ENCODE peak calls at places on chromosomes 6 and 20, in six cellular contexts. R is brain microvascular endothelial cell, H is fibroblast of mammary gland, N is PC-9, Z is GM10248, A is transverse colon. T is an unnamed sample.

GRCh38 chr6:134936927-134937326 is 13.0 kb downstream of the ALDH8A1 start:
- DNase-seq in R (no peak), H (peak; percentile 63), N (no peak), Z (no peak), A (no peak), T (no peak)

GRCh38 chr6:147651249-147652063 is 143.0 kb downstream of the SAMD5 start:
- DNase-seq in R (peak; percentile 56), H (peak; percentile 44), N (no peak), Z (no peak), A (peak; percentile 20), T (no peak)

GRCh38 chr6:31083742-31084354 is 28.5 kb downstream of the C6orf15 start:
- DNase-seq in R (peak; percentile 85), H (peak; percentile 90), N (no peak), Z (peak; percentile 56), A (peak; percentile 44), T (no peak)

GRCh38 chr6:84498905-84499304 is 265.5 kb downstream of the TBX18 start:
- DNase-seq in R (no peak), H (no peak), N (no peak), Z (no peak), A (no peak), T (no peak)

GRCh38 chr6:134195164-134195906 is 122.6 kb downstream of the SGK1 start:
- DNase-seq in R (peak; percentile 18), H (peak; percentile 36), N (no peak), Z (no peak), A (no peak), T (no peak)

GRCh38 chr6:21382821-21383455 is 210.6 kb upstream of the SOX4 start:
- DNase-seq in R (no peak), H (no peak), N (no peak), Z (no peak), A (no peak), T (no peak)

GRCh38 chr6:50976907-50977306 is 158.2 kb downstream of the TFAP2B start:
- DNase-seq in R (no peak), H (no peak), N (no peak), Z (no peak), A (no peak), T (no peak)

GRCh38 chr6:35275861-35276260 is 16.3 kb downstream of the ZNF76 start:
- DNase-seq in R (no peak), H (no peak), N (no peak), Z (no peak), A (no peak), T (no peak)

GRCh38 chr6:156816505-156816904 is 39.3 kb downstream of the ARID1B start:
- DNase-seq in R (no peak), H (peak; percentile 26), N (no peak), Z (no peak), A (peak; percentile 35), T (no peak)

GRCh38 chr6:43984442-43985321 is 142.6 kb downstream of the MRPL14 start:
- DNase-seq in R (no peak), H (peak; percentile 30), N (no peak), Z (no peak), A (no peak), T (no peak)

GRCh38 chr6:128516514-128516898 is 3.9 kb downstream of the PTPRK start:
- DNase-seq in R (no peak), H (peak; percentile 50), N (no peak), Z (no peak), A (no peak), T (no peak)

DNA sequence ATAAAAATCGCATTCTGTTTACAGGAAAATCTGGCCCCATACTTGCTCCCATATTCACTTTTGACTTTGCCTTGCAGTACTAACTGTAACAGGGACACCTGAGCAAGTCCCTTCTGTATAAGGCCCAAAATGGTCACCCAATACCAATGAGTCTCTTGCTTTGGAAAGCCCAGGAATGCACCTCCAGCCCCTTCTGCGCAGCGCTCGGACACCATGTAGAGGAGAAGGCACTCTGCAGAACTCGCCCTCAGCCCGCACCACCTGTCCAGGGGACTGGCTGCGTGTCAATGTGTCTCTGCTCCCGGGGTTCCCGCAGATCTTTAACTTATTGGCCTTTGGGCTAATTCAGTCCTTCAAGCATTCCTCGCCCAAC is 746 bp upstream of the PRND start:
- DNase-seq in R (no peak), H (no peak), N (no peak), Z (no peak), A (no peak), T (no peak)
- TF ChIP-seq CTCF in R (no peak), H (no peak), N (peak; percentile 37), Z (no peak), A (no peak), T (no peak)

GRCh38 chr20:63323298-63323820 is 30.4 kb downstream of the COL20A1 start:
- DNase-seq in R (no peak), H (no peak), N (no peak), Z (no peak), A (no peak), T (no peak)
- TF ChIP-seq CTCF in R (peak; percentile 18), H (peak; percentile 24), N (peak; percentile 47), Z (no peak), A (no peak), T (no peak)

GRCh38 chr6:120924214-120924613 is 410.1 kb downstream of the TBC1D32 start:
- DNase-seq in R (no peak), H (no peak), N (no peak), Z (no peak), A (no peak), T (no peak)
- TF ChIP-seq CTCF in R (no peak), H (no peak), N (no peak), Z (no peak), A (no peak), T (no peak)

GRCh38 chr6:109695468-109695867 is 4.4 kb downstream of the FIG4 start:
- DNase-seq in R (peak; percentile 38), H (no peak), N (no peak), Z (no peak), A (no peak), T (no peak)
- TF ChIP-seq CTCF in R (peak; percentile 33), H (no peak), N (no peak), Z (peak; percentile 17), A (no peak), T (peak; percentile 26)

DNA sequence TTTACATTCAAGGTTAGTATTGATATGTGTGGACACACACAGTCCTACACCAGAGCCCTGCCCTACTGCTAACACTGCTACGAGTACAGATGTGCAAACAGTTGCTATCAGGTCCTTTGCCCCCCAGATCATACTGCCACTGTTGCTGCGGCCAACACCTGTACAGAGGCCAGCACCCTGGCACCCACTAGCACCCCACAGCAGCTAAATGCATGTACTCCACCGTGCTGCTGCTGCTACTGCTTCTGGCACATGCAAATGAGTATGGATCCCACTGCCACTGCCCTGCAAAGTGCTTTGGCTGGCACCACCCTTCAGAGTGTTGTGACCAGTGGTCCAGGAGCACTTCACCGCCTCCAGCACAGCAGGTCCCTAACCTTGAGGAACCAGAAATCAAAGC is 621.9 kb downstream of the GRIK2 start:
- DNase-seq in R (no peak), H (no peak), N (no peak), Z (no peak), A (no peak), T (no peak)
- TF ChIP-seq CTCF in R (no peak), H (no peak), N (no peak), Z (no peak), A (no peak), T (no peak)

GRCh38 chr6:68226460-68226859 is 408.6 kb upstream of the ADGRB3 start:
- DNase-seq in R (no peak), H (no peak), N (no peak), Z (no peak), A (no peak), T (no peak)
- TF ChIP-seq CTCF in R (peak; percentile 50), H (peak; percentile 21), N (peak; percentile 39), Z (peak; percentile 48), A (no peak), T (peak; percentile 70)

DNA sequence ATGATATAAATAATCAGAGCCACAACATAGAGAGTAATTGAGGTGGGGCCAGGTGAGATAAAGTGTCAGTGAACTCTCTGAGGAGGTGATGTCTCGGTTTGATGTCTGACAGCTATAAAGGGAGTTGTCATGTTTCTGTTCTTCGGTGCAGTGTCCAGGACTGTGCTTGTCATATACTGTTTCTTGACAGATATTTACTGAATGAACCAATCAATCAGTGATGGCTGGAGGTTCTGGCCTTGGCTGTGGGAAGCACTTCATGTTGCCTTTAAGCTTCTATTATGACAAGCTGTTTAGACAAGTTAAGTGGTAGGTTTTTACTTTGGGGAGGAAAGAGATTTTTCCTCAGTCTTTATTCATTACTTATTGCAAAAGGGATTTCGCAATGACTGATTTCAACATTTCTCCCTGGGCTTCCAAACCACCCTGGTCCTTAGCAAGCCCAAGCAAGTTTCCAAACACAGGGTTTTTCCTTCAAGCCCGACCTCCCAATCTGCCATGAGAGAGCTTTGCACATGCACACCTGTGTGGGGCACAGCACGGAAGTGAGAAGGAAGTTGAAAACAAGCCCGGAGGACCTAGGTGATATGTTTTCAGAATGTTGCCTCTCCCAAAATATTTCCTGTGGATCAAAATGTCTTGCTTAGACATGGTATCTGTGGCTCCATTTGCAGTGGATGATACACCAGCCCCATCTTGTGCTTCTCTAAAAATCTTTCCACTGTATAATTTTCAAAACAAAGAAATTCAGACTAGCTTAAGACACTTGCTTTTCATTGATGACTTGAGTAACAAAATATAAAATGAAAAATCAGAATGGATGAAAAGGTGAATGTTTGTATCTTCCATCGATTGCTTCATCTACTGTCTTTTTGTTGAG is 567.3 kb upstream of the BTBD3 start:
- DNase-seq in R (no peak), H (peak; percentile 76), N (no peak), Z (no peak), A (no peak), T (no peak)
- TF ChIP-seq CTCF in R (no peak), H (no peak), N (no peak), Z (no peak), A (no peak), T (no peak)

T was measured in type B pancreatic cell.